ENCODE peak calls at places on chromosomes 16 and 17, in five cellular contexts. T is H9, J is foreskin fibroblast, G is sigmoid colon, X is PC-3. N is an unnamed sample.

GRCh38 chr17:78342438-78343098 is 17.3 kb downstream of the SOCS3 start:
- DNase-seq in X (peak), J (peak), G (peak), T (peak), N (peak)

GRCh38 chr16:57092786-57093301 is 461 bp downstream of the CPNE2 start:
- DNase-seq in T (peak), X (peak), J (no peak), G (no peak), N (no peak)

GRCh38 chr16:53960954-53961616 is 257.1 kb downstream of the FTO start:
- DNase-seq in G (no peak), X (no peak), T (no peak), J (no peak), N (no peak)

GRCh38 chr16:27838536-27839175 is 224.9 kb downstream of the GSG1L start:
- DNase-seq in J (no peak), T (peak), X (no peak), G (peak), N (no peak)

GRCh38 chr16:13351651-13352217 is 450.3 kb downstream of the SHISA9 start:
- DNase-seq in T (peak), X (no peak), G (no peak), J (no peak), N (no peak)

GRCh38 chr17:69402052-69402451 is 12.4 kb upstream of the MAP2K6 start:
- DNase-seq in T (no peak), G (no peak), X (peak), J (no peak), N (no peak)

GRCh38 chr17:21177854-21178600 is 35.9 kb downstream of the TMEM11 start:
- DNase-seq in T (peak), J (no peak), G (peak), X (no peak), N (no peak)

GRCh38 chr17:17810374-17811248 is 26.2 kb downstream of the SREBF1 start:
- DNase-seq in J (no peak), X (no peak), G (no peak), T (peak), N (no peak)

GRCh38 chr17:17935321-17936271 is 36.6 kb downstream of the TOM1L2 start:
- DNase-seq in J (peak), X (peak), T (no peak), G (peak), N (peak)

GRCh38 chr16:24869033-24869432 is 23.3 kb downstream of the SLC5A11 start:
- DNase-seq in X (no peak), T (no peak), G (peak), J (no peak), N (no peak)

GRCh38 chr17:52106638-52107261 is 51.8 kb downstream of the CA10 start:
- DNase-seq in J (no peak), G (no peak), X (peak), T (no peak), N (peak)

GRCh38 chr16:66846266-66846665 is 2.1 kb downstream of the CA7 start:
- DNase-seq in T (no peak), X (no peak), G (no peak), J (no peak), N (no peak)

GRCh38 chr16:4386951-4387565 is 15.4 kb downstream of the VASN start:
- DNase-seq in T (no peak), J (no peak), G (no peak), X (no peak), N (peak)

GRCh38 chr16:56401482-56401881 is 23.9 kb downstream of the AMFR start:
- DNase-seq in T (peak), G (no peak), X (peak), J (no peak), N (no peak)

GRCh38 chr17:47632991-47633390 is 16.7 kb upstream of the KPNB1 start:
- DNase-seq in X (no peak), G (no peak), J (no peak), T (no peak), N (no peak)

GRCh38 chr16:75256871-75257343 is 5.5 kb upstream of the BCAR1 start:
- DNase-seq in J (no peak), X (no peak), G (peak), T (peak), N (peak)

GRCh38 chr17:78661092-78661770 is 84.0 kb upstream of the DNAH17 start:
- DNase-seq in J (no peak), G (peak), T (no peak), X (peak), N (peak)

GRCh38 chr16:31357324-31358156 is 2.6 kb downstream of the ITGAX start:
- DNase-seq in T (no peak), J (no peak), X (no peak), G (no peak), N (no peak)

GRCh38 chr17:60678118-60678444 is 430 bp downstream of the BCAS3 start:
- DNase-seq in T (no peak), G (no peak), X (no peak), J (no peak), N (no peak)

GRCh38 chr16:3988824-3989223 is 108.3 kb upstream of the CREBBP start:
- DNase-seq in G (no peak), T (no peak), J (no peak), X (no peak), N (no peak)

GRCh38 chr17:63531022-63531965 is 8.1 kb downstream of the KCNH6 start:
- DNase-seq in G (no peak), X (no peak), J (no peak), T (no peak), N (peak)

GRCh38 chr17:41907185-41907556 is 11.6 kb downstream of the ACLY start:
- DNase-seq in T (no peak), X (peak), G (no peak), J (peak), N (peak)

GRCh38 chr17:72116692-72117469 is 3.9 kb upstream of the SOX9 start:
- DNase-seq in J (peak), X (no peak), G (no peak), T (no peak), N (no peak)

GRCh38 chr16:81451753-81452680 is 7.4 kb downstream of the CMIP start:
- DNase-seq in G (no peak), X (no peak), J (no peak), T (no peak), N (no peak)

GRCh38 chr16:24848065-24848464 is 2.3 kb downstream of the SLC5A11 start:
- DNase-seq in G (peak), J (peak), T (no peak), X (peak), N (peak)

GRCh38 chr16:85611205-85611454 is 2.0 kb upstream of the GSE1 start:
- DNase-seq in J (no peak), G (no peak), X (no peak), T (no peak), N (no peak)

GRCh38 chr16:51759329-51759728 is 608.3 kb upstream of the SALL1 start:
- DNase-seq in G (no peak), J (no peak), X (no peak), T (no peak), N (no peak)

GRCh38 chr17:70558821-70559220 is 389.5 kb downstream of the KCNJ2 start:
- DNase-seq in J (peak), T (no peak), X (peak), G (no peak), N (no peak)

GRCh38 chr17:74274060-74274702 is at the start of gene DNAI2:
- DNase-seq in X (no peak), G (no peak), J (no peak), T (peak), N (no peak)

GRCh38 chr16:24946155-24946554 is 69.0 kb downstream of the ARHGAP17 start:
- DNase-seq in T (no peak), J (no peak), G (no peak), X (no peak), N (no peak)

GRCh38 chr16:85971877-85972638 is 73.1 kb downstream of the IRF8 start:
- DNase-seq in X (no peak), T (no peak), G (no peak), J (no peak), N (no peak)

GRCh38 chr17:50630524-50631194 is 4.0 kb upstream of the ABCC3 start:
- DNase-seq in G (no peak), J (no peak), X (peak), T (peak), N (no peak)

GRCh38 chr17:53765609-53766008 is 57.1 kb upstream of the KIF2B start:
- DNase-seq in T (no peak), J (no peak), X (peak), G (no peak), N (no peak)

DNA sequence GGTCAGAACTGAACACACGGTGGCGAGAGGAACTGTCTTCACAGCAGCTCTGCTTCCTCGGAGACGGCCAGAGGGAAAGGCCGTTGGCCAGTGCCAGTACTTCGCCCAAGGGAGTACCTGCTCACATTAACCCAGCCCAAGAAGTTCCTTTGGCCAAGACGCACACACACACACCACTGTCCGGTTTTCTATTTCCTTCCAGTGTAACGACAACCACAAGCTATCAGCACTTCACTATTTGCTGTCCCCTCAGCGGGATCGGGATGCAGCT is 735 bp upstream of the GGNBP2 start:
- DNase-seq in T (peak), G (peak), X (peak), J (peak), N (peak)
- TF ChIP-seq CTCF in T (no peak), G (no peak), X (no peak), J (peak), N (peak)

DNA sequence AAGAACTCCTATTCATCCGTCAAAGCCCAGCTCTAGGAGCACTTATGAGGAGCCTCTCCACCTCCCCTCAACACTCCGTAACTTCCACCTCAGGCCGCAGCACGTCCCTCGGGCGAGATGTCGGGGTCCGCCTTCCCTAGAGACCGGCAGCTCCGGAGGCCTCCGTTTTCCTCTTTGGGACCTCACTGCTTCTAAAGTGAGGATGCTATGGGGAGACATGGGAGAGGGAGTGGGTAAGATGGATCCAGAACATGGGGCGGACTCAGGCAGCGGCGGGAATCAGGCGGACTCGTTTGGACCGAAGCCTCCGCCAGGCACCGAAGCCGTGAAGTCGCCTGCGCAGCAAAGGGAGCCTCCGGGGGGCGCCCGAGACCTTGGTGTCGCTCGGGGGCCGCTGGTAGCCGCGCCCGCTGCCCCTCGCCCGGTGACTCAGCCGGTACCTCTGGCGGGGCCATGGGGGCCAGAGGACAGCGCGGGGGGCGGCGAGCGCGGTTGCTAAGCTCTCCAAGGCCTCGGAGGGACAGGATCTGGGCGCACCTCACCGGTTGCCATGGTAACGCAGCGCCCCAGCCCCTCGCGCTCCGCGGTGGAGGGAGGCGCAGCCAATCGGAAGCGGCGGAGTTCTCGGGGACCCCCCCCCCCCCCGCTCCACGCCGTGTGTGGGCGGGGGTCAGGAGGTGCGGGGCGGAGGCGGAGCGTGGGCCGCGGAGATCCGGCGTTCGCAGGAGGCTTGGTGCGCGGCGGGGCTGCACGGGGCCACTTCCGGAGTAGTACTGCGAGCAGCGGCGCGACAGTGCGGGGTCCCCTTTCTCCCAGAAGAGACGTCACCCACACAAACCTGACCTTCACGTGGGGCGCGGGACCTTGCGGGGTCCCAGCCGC is 1.3 kb upstream of the HIC1 start:
- DNase-seq in X (peak), G (peak), J (peak), T (peak), N (peak)
- TF ChIP-seq CTCF in X (peak), G (peak), J (peak), T (peak), N (peak)

GRCh38 chr17:81553018-81553615 is 964 bp upstream of the FAAP100 start:
- DNase-seq in T (peak), J (peak), G (peak), X (peak), N (peak)
- TF ChIP-seq CTCF in T (no peak), J (no peak), G (no peak), X (peak), N (no peak)

DNA sequence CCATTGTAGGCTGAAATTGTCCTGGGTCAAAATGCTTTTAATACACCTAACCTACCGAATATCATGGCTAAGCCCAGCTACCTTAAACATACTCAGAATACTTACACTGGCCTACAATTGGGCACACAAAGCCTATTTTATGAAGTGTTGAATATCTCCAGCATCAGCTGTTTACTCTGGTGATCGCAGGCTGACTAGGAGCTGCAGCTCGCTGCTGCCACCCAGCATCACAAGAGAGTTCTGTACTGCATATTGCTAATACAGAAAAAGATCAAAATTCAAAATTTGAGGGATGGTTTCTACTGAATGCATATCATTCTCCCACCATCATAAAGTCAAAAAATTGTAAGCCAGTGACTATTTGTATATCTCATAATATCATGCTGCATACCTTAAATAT is 55.3 kb downstream of the ULK2 start:
- DNase-seq in T (no peak), X (peak), J (peak), G (no peak), N (no peak)
- TF ChIP-seq CTCF in T (peak), X (peak), J (peak), G (no peak), N (peak)

GRCh38 chr17:56898874-56899273 is 15.0 kb downstream of the TRIM25 start:
- DNase-seq in G (no peak), J (no peak), T (no peak), X (no peak), N (no peak)

GRCh38 chr17:56902350-56902749 is 11.5 kb downstream of the TRIM25 start:
- DNase-seq in G (no peak), T (no peak), X (peak), J (peak), N (peak)

GRCh38 chr17:56897646-56898424 is 16.0 kb downstream of the TRIM25 start:
- DNase-seq in G (no peak), X (no peak), J (no peak), T (no peak), N (no peak)

GRCh38 chr17:56896968-56897359 is 16.9 kb downstream of the TRIM25 start:
- DNase-seq in J (no peak), G (no peak), X (peak), T (no peak), N (no peak)

GRCh38 chr17:56899403-56899802 is 14.4 kb downstream of the TRIM25 start:
- DNase-seq in T (no peak), G (no peak), J (no peak), X (no peak), N (no peak)
- TF ChIP-seq CTCF in T (no peak), G (no peak), J (no peak), X (no peak), N (no peak)